ENCODE peak calls at places on chromosomes 3 and 15, in nine cellular contexts. One of them, this sample, is unnamed.

GRCh38 chr15:26628879-26629529 is 143.9 kb downstream of the GABRB3 start:
- DNase-seq in HFFc6: peak; percentile 84
- DNase-seq in GM20000: no peak
- DNase-seq in AG10803: peak; percentile 71
- DNase-seq in A549: peak; percentile 97
- DNase-seq in upper lobe of right lung: peak; percentile 90
- DNase-seq in AG09309: no peak
- DNase-seq in heart right ventricle: peak; percentile 64
- DNase-seq in foreskin keratinocyte: no peak
- DNase-seq in this sample: no peak

GRCh38 chr3:52606373-52607085 is 70.1 kb downstream of the UQCC5 start:
- DNase-seq in HFFc6: peak; percentile 17
- DNase-seq in GM20000: no peak
- DNase-seq in AG10803: peak; percentile 28
- DNase-seq in A549: peak; percentile 66
- DNase-seq in upper lobe of right lung: no peak
- DNase-seq in AG09309: no peak
- DNase-seq in heart right ventricle: no peak
- DNase-seq in foreskin keratinocyte: peak; percentile 78
- DNase-seq in this sample: no peak

GRCh38 chr3:111482611-111483010 is 59.4 kb upstream of the CD96 start:
- DNase-seq in HFFc6: no peak
- DNase-seq in GM20000: no peak
- DNase-seq in AG10803: no peak
- DNase-seq in A549: no peak
- DNase-seq in upper lobe of right lung: no peak
- DNase-seq in AG09309: no peak
- DNase-seq in heart right ventricle: no peak
- DNase-seq in foreskin keratinocyte: no peak
- DNase-seq in this sample: no peak

GRCh38 chr3:30084971-30085403 is 521.4 kb upstream of the TGFBR2 start:
- DNase-seq in HFFc6: no peak
- DNase-seq in GM20000: no peak
- DNase-seq in AG10803: no peak
- DNase-seq in A549: no peak
- DNase-seq in upper lobe of right lung: no peak
- DNase-seq in AG09309: no peak
- DNase-seq in heart right ventricle: no peak
- DNase-seq in foreskin keratinocyte: no peak
- DNase-seq in this sample: no peak

GRCh38 chr15:47870956-47871625 is 153.8 kb downstream of the SEMA6D start:
- DNase-seq in HFFc6: peak; percentile 24
- DNase-seq in GM20000: no peak
- DNase-seq in AG10803: peak; percentile 63
- DNase-seq in A549: no peak
- DNase-seq in upper lobe of right lung: no peak
- DNase-seq in AG09309: peak; percentile 31
- DNase-seq in heart right ventricle: no peak
- DNase-seq in foreskin keratinocyte: peak; percentile 6
- DNase-seq in this sample: no peak

GRCh38 chr3:98010194-98010882 is 24.8 kb downstream of the GABRR3 start:
- DNase-seq in HFFc6: no peak
- DNase-seq in GM20000: no peak
- DNase-seq in AG10803: no peak
- DNase-seq in A549: no peak
- DNase-seq in upper lobe of right lung: no peak
- DNase-seq in AG09309: no peak
- DNase-seq in heart right ventricle: no peak
- DNase-seq in foreskin keratinocyte: no peak
- DNase-seq in this sample: no peak

GRCh38 chr3:44495636-44496415 is 18.4 kb upstream of the ZNF445 start:
- DNase-seq in HFFc6: no peak
- DNase-seq in GM20000: no peak
- DNase-seq in AG10803: no peak
- DNase-seq in A549: no peak
- DNase-seq in upper lobe of right lung: no peak
- DNase-seq in AG09309: no peak
- DNase-seq in heart right ventricle: no peak
- DNase-seq in foreskin keratinocyte: no peak
- DNase-seq in this sample: no peak

GRCh38 chr3:146953523-146954125 is 348.5 kb upstream of the PLSCR5 start:
- DNase-seq in HFFc6: no peak
- DNase-seq in GM20000: no peak
- DNase-seq in AG10803: peak; percentile 40
- DNase-seq in A549: no peak
- DNase-seq in upper lobe of right lung: no peak
- DNase-seq in AG09309: no peak
- DNase-seq in heart right ventricle: no peak
- DNase-seq in foreskin keratinocyte: no peak
- DNase-seq in this sample: no peak

GRCh38 chr3:115169808-115170207 is 22.7 kb upstream of the ZBTB20 start:
- DNase-seq in HFFc6: no peak
- DNase-seq in GM20000: no peak
- DNase-seq in AG10803: peak; percentile 4
- DNase-seq in A549: no peak
- DNase-seq in upper lobe of right lung: no peak
- DNase-seq in AG09309: no peak
- DNase-seq in heart right ventricle: no peak
- DNase-seq in foreskin keratinocyte: no peak
- DNase-seq in this sample: no peak
- TF ChIP-seq CTCF in HFFc6: peak; percentile 75
- TF ChIP-seq CTCF in GM20000: no peak
- TF ChIP-seq CTCF in AG10803: peak; percentile 37
- TF ChIP-seq CTCF in A549: peak; percentile 21
- TF ChIP-seq CTCF in upper lobe of right lung: peak; percentile 43
- TF ChIP-seq CTCF in AG09309: no peak
- TF ChIP-seq CTCF in heart right ventricle: no peak
- TF ChIP-seq CTCF in foreskin keratinocyte: peak; percentile 56
- TF ChIP-seq CTCF in this sample: no peak

GRCh38 chr3:123637841-123638240 is 53.0 kb upstream of the HACD2 start:
- DNase-seq in HFFc6: no peak
- DNase-seq in GM20000: no peak
- DNase-seq in AG10803: no peak
- DNase-seq in A549: no peak
- DNase-seq in upper lobe of right lung: no peak
- DNase-seq in AG09309: no peak
- DNase-seq in heart right ventricle: no peak
- DNase-seq in foreskin keratinocyte: no peak
- DNase-seq in this sample: no peak
- TF ChIP-seq CTCF in HFFc6: no peak
- TF ChIP-seq CTCF in GM20000: no peak
- TF ChIP-seq CTCF in AG10803: no peak
- TF ChIP-seq CTCF in A549: no peak
- TF ChIP-seq CTCF in upper lobe of right lung: no peak
- TF ChIP-seq CTCF in AG09309: no peak
- TF ChIP-seq CTCF in heart right ventricle: no peak
- TF ChIP-seq CTCF in foreskin keratinocyte: no peak
- TF ChIP-seq CTCF in this sample: no peak

GRCh38 chr3:126926684-126927404 is 56.1 kb upstream of the PLXNA1 start:
- DNase-seq in HFFc6: peak; percentile 86
- DNase-seq in GM20000: no peak
- DNase-seq in AG10803: peak; percentile 84
- DNase-seq in A549: no peak
- DNase-seq in upper lobe of right lung: no peak
- DNase-seq in AG09309: peak; percentile 72
- DNase-seq in heart right ventricle: peak; percentile 43
- DNase-seq in foreskin keratinocyte: no peak
- DNase-seq in this sample: no peak
- TF ChIP-seq CTCF in HFFc6: peak; percentile 59
- TF ChIP-seq CTCF in GM20000: no peak
- TF ChIP-seq CTCF in AG10803: peak; percentile 61
- TF ChIP-seq CTCF in A549: no peak
- TF ChIP-seq CTCF in upper lobe of right lung: no peak
- TF ChIP-seq CTCF in AG09309: peak; percentile 59
- TF ChIP-seq CTCF in heart right ventricle: no peak
- TF ChIP-seq CTCF in foreskin keratinocyte: peak; percentile 54
- TF ChIP-seq CTCF in this sample: no peak

GRCh38 chr3:42653560-42654330 is at the start of gene ZBTB47:
- DNase-seq in HFFc6: no peak
- DNase-seq in GM20000: peak; percentile 53
- DNase-seq in AG10803: peak; percentile 48
- DNase-seq in A549: no peak
- DNase-seq in upper lobe of right lung: peak; percentile 88
- DNase-seq in AG09309: no peak
- DNase-seq in heart right ventricle: peak; percentile 74
- DNase-seq in foreskin keratinocyte: no peak
- DNase-seq in this sample: peak; percentile 37

GRCh38 chr3:42655331-42655888 is 1.9 kb downstream of the ZBTB47 start:
- DNase-seq in HFFc6: no peak
- DNase-seq in GM20000: peak; percentile 52
- DNase-seq in AG10803: no peak
- DNase-seq in A549: no peak
- DNase-seq in upper lobe of right lung: peak; percentile 68
- DNase-seq in AG09309: no peak
- DNase-seq in heart right ventricle: peak; percentile 41
- DNase-seq in foreskin keratinocyte: no peak
- DNase-seq in this sample: no peak

GRCh38 chr3:42653303-42653559 is 266 bp upstream of the ZBTB47 start:
- DNase-seq in HFFc6: no peak
- DNase-seq in GM20000: no peak
- DNase-seq in AG10803: no peak
- DNase-seq in A549: no peak
- DNase-seq in upper lobe of right lung: no peak
- DNase-seq in AG09309: no peak
- DNase-seq in heart right ventricle: no peak
- DNase-seq in foreskin keratinocyte: no peak
- DNase-seq in this sample: no peak

GRCh38 chr3:42655980-42656679 is 2.6 kb downstream of the ZBTB47 start:
- DNase-seq in HFFc6: peak; percentile 35
- DNase-seq in GM20000: no peak
- DNase-seq in AG10803: peak; percentile 55
- DNase-seq in A549: no peak
- DNase-seq in upper lobe of right lung: no peak
- DNase-seq in AG09309: no peak
- DNase-seq in heart right ventricle: no peak
- DNase-seq in foreskin keratinocyte: no peak
- DNase-seq in this sample: no peak

DNA sequence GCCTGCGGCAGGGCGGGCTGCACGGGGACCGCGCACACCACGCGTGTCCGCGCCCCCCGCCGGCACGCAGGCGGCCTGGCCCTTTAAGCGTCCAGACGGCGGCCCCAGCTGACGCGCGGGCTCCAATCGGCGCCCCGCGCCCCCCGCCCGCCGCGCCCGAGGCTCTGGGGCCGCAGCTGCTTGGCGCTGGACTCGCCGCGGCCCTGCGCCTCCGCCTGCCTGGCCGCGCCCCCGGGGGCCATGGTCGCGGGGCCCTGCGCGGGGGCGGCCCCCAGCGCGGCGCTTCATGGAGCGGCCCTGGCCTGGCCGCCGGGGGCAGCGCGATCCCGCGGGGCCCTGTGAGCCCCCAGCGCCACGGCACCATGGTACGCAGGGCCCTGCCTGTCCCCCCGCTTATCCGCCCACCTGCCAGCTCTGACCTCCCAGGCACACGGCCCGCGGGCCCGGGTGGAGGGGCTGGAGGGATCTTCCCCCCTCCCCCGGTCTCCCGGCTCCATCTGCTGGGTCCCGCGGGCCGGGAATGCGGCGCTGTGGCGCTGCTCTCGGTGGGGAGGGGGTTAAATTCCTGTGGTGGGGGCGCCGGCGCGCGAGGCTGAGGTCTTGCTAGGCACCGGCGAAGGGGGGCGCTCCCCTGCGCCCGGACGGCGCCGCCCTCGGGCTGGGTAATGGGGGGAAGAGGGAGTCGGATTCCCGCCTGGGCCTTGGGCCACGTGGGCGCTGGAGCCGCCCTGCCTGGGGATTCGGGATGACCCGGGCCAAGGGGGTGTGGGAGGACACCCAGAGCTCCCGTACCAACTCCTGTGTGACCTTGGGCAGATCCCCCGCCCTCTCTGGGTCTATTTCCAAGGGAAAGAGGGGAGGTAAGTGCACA is 1.1 kb downstream of the ZBTB47 start:
- DNase-seq in HFFc6: peak; percentile 22
- DNase-seq in GM20000: peak; percentile 80
- DNase-seq in AG10803: peak; percentile 59
- DNase-seq in A549: peak; percentile 32
- DNase-seq in upper lobe of right lung: peak; percentile 82
- DNase-seq in AG09309: no peak
- DNase-seq in heart right ventricle: peak; percentile 66
- DNase-seq in foreskin keratinocyte: no peak
- DNase-seq in this sample: no peak
- TF ChIP-seq CTCF in HFFc6: peak; percentile 64
- TF ChIP-seq CTCF in GM20000: no peak
- TF ChIP-seq CTCF in AG10803: no peak
- TF ChIP-seq CTCF in A549: no peak
- TF ChIP-seq CTCF in upper lobe of right lung: no peak
- TF ChIP-seq CTCF in AG09309: peak; percentile 17
- TF ChIP-seq CTCF in heart right ventricle: no peak
- TF ChIP-seq CTCF in foreskin keratinocyte: peak; percentile 34
- TF ChIP-seq CTCF in this sample: no peak

GRCh38 chr3:40387001-40387894 is at the start of gene ENTPD3:
- DNase-seq in HFFc6: no peak
- DNase-seq in GM20000: no peak
- DNase-seq in AG10803: no peak
- DNase-seq in A549: no peak
- DNase-seq in upper lobe of right lung: peak; percentile 87
- DNase-seq in AG09309: no peak
- DNase-seq in heart right ventricle: peak; percentile 21
- DNase-seq in foreskin keratinocyte: no peak
- DNase-seq in this sample: no peak
- TF ChIP-seq CTCF in HFFc6: no peak
- TF ChIP-seq CTCF in GM20000: no peak
- TF ChIP-seq CTCF in AG10803: no peak
- TF ChIP-seq CTCF in A549: no peak
- TF ChIP-seq CTCF in upper lobe of right lung: no peak
- TF ChIP-seq CTCF in AG09309: no peak
- TF ChIP-seq CTCF in heart right ventricle: no peak
- TF ChIP-seq CTCF in foreskin keratinocyte: peak; percentile 16
- TF ChIP-seq CTCF in this sample: no peak

GRCh38 chr3:136250226-136250861 is at the start of gene PCCB:
- DNase-seq in HFFc6: peak; percentile 89
- DNase-seq in GM20000: peak; percentile 89
- DNase-seq in AG10803: peak; percentile 91
- DNase-seq in A549: peak; percentile 93
- DNase-seq in upper lobe of right lung: peak; percentile 98
- DNase-seq in AG09309: peak; percentile 63
- DNase-seq in heart right ventricle: peak; percentile 95
- DNase-seq in foreskin keratinocyte: peak; percentile 86
- DNase-seq in this sample: peak; percentile 95
- TF ChIP-seq CTCF in HFFc6: peak; percentile 88
- TF ChIP-seq CTCF in GM20000: peak; percentile 81
- TF ChIP-seq CTCF in AG10803: peak; percentile 56
- TF ChIP-seq CTCF in A549: peak; percentile 47
- TF ChIP-seq CTCF in upper lobe of right lung: peak; percentile 80
- TF ChIP-seq CTCF in AG09309: peak; percentile 75
- TF ChIP-seq CTCF in heart right ventricle: peak; percentile 65
- TF ChIP-seq CTCF in foreskin keratinocyte: peak; percentile 91
- TF ChIP-seq CTCF in this sample: peak; percentile 46